ENCODE peak calls at places on chromosomes 2 and 18, in eight cellular contexts. G is GM23338, Q is endothelial cell of umbilical vein, P is A549, N is right atrium auricular region, O is cardiac fibroblast, F is fibroblast of the aortic adventitia, U is cardiac muscle cell. T is an unnamed sample.
A peak's percentile ranks its signal among the peaks of the same experiment; 100 is the strongest.

GRCh38 chr2:241803387-241804325 is 5.3 kb upstream of the NEU4 start:
- DNase-seq in N (no peak), U (peak; percentile 74), G (peak; percentile 82), Q (peak; percentile 29), O (peak; percentile 58), F (peak; percentile 44), P (no peak), T (peak; percentile 70)

GRCh38 chr2:152611458-152612231 is 105.6 kb downstream of the PRPF40A start:
- DNase-seq in Q (peak; percentile 56), O (peak; percentile 91), P (no peak), F (peak; percentile 89), N (peak; percentile 77), U (peak; percentile 91), G (no peak), T (peak; percentile 94)

GRCh38 chr2:240134956-240135520 is 1.1 kb downstream of the COPS9 start:
- DNase-seq in Q (no peak), O (no peak), P (no peak), F (no peak), U (no peak), G (no peak), N (no peak), T (no peak)

GRCh38 chr2:10844083-10844482 is 31.5 kb upstream of the PDIA6 start:
- DNase-seq in N (peak; percentile 85), Q (peak; percentile 10), U (peak; percentile 65), G (peak; percentile 90), P (no peak), O (peak; percentile 75), F (peak; percentile 23), T (peak; percentile 61)

GRCh38 chr2:72788756-72789155 is 37.1 kb downstream of the EXOC6B start:
- DNase-seq in Q (peak; percentile 56), U (peak; percentile 41), P (no peak), O (peak; percentile 70), N (peak; percentile 67), F (peak; percentile 87), G (no peak), T (peak; percentile 12)

GRCh38 chr18:62979172-62979571 is 263.8 kb downstream of the PHLPP1 start:
- DNase-seq in P (no peak), G (no peak), F (peak; percentile 42), N (no peak), U (peak; percentile 87), Q (no peak), O (peak; percentile 76), T (peak; percentile 97)

GRCh38 chr2:189088566-189089225 is 90.9 kb downstream of the COL5A2 start:
- DNase-seq in F (peak; percentile 66), Q (no peak), N (no peak), G (no peak), O (no peak), U (no peak), P (no peak), T (peak; percentile 40)

GRCh38 chr2:9627310-9627709 is 3.5 kb downstream of the YWHAQ start:
- DNase-seq in Q (no peak), U (no peak), N (no peak), G (no peak), P (no peak), F (peak; percentile 40), O (no peak), T (no peak)

GRCh38 chr18:23992119-23992940 is 22.2 kb upstream of the TTC39C start:
- DNase-seq in F (peak; percentile 52), U (no peak), N (no peak), P (no peak), G (no peak), O (no peak), Q (no peak), T (no peak)

GRCh38 chr2:128533101-128533500 is 214.4 kb upstream of the HS6ST1 start:
- DNase-seq in Q (no peak), U (no peak), O (no peak), N (no peak), F (no peak), G (no peak), P (no peak), T (no peak)

GRCh38 chr18:79512461-79513380 is 117.0 kb downstream of the NFATC1 start:
- DNase-seq in U (no peak), N (no peak), Q (no peak), P (no peak), O (no peak), F (no peak), G (no peak), T (no peak)

GRCh38 chr2:37635359-37636208 is 35.9 kb downstream of the CDC42EP3 start:
- DNase-seq in N (no peak), O (peak; percentile 71), Q (peak; percentile 62), U (peak; percentile 86), G (no peak), P (no peak), F (peak; percentile 73), T (peak; percentile 89)

GRCh38 chr2:109645412-109646184 is 31.4 kb downstream of the SOWAHC start:
- DNase-seq in P (no peak), Q (no peak), O (no peak), U (no peak), G (peak; percentile 25), N (no peak), F (no peak), T (no peak)

GRCh38 chr2:104378853-104379374 is 475.0 kb upstream of the POU3F3 start:
- DNase-seq in O (no peak), G (peak; percentile 75), N (no peak), P (peak; percentile 19), Q (no peak), F (no peak), U (no peak), T (no peak)

GRCh38 chr2:156675896-156676295 is 239.7 kb downstream of the GPD2 start:
- DNase-seq in Q (no peak), G (no peak), U (no peak), P (no peak), N (no peak), O (no peak), F (no peak), T (no peak)

GRCh38 chr18:24278591-24278990 is 119.0 kb downstream of the OSBPL1A start:
- DNase-seq in N (no peak), F (no peak), U (no peak), P (no peak), O (no peak), Q (no peak), G (no peak), T (no peak)

GRCh38 chr2:102258025-102258385 is 53.4 kb upstream of the IL1RL1 start:
- DNase-seq in P (no peak), F (no peak), N (no peak), U (no peak), G (no peak), O (no peak), Q (no peak), T (no peak)

GRCh38 chr2:172430027-172430426 is 2.6 kb downstream of the ITGA6 start:
- DNase-seq in O (no peak), G (no peak), Q (no peak), U (no peak), P (no peak), N (no peak), F (no peak), T (no peak)

GRCh38 chr2:10716581-10716980 is 4.8 kb upstream of the ATP6V1C2 start:
- DNase-seq in G (no peak), F (no peak), Q (no peak), O (no peak), P (no peak), N (no peak), U (no peak), T (no peak)

GRCh38 chr2:66389651-66390131 is 45.2 kb upstream of the MEIS1 start:
- DNase-seq in O (no peak), Q (no peak), P (no peak), N (no peak), G (no peak), U (no peak), F (peak; percentile 13), T (peak; percentile 32)

DNA sequence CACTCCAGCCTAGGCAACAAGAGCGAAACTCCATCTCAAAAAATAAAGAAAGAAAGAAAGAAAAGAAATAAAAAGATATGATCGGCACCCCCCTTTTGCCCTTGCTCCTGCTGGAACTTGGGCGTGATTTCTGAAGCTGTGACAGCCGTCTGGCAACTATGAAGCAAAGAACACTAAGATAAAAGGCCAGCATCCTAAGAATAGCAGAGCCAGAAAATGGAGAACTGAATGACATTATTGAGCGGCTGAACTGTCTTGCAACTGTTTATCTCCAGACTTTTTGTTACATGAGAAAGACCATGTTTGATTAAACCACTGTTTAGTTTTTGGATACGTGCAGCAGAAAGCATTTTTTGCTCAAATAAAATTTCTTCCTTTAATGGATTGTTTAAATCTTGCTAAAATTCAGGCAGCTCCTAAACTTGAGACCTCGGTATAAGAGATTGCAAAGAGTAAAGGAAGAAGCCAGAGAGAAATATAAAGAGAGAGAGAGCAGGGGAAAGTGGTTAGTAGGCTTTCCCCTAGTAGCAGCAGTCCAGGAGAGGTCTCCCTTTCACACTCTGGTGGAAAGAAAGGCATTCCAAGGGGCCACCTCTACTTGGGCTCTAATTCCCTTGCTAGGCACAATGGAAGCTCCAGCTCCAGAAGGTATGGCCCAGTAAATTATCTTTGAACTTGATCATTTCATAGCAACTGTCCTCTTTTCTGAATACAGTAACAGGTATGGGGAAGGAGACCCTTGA is 8.2 kb upstream of the MBD2 start:
- DNase-seq in F (no peak), O (peak; percentile 23), Q (no peak), P (no peak), U (peak; percentile 40), N (no peak), G (peak; percentile 46), T (no peak)
- H3K4me3 ChIP-seq in F (no peak overlapping the region), O (no peak overlapping the region), Q (no peak overlapping the region), P (no peak overlapping the region), U (no peak overlapping the region), N (no peak overlapping the region), G (no peak overlapping the region), T (no peak overlapping the region)

DNA sequence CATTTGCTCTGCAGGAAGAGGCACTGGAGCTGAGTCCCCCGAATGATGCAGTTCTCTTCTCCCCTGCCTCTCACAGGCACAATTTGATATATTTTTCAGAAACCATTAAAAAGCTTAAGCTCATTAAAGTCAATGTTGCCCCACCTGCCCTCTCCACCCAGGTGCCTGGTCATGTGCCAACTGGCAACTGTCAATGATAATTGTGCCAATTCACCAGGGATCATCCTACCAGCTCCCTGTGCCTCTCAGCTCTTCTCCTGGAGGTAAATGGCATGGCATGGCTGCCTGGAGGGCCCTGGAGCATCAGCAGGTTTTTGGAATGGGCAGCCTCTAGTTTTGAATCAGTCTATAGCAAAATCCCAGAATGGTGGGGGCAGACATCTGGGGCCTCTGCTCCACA is 279.6 kb upstream of the ID2 start:
- DNase-seq in P (no peak), G (no peak), F (no peak), O (no peak), N (no peak), Q (no peak), U (no peak), T (no peak)
- TF ChIP-seq CTCF in P (no peak), G (no peak), F (no peak), O (no peak), N (no peak), Q (no peak), U (no peak), T (no peak)

GRCh38 chr2:117698287-117698686 is 116.2 kb upstream of the DDX18 start:
- DNase-seq in F (no peak), P (no peak), O (no peak), U (no peak), N (no peak), Q (no peak), G (no peak), T (no peak)
- H3K4me3 ChIP-seq in F (no peak overlapping the region), P (no peak overlapping the region), O (no peak overlapping the region), U (no peak overlapping the region), N (no peak overlapping the region), Q (no peak overlapping the region), G (no peak overlapping the region), T (no peak overlapping the region)

DNA sequence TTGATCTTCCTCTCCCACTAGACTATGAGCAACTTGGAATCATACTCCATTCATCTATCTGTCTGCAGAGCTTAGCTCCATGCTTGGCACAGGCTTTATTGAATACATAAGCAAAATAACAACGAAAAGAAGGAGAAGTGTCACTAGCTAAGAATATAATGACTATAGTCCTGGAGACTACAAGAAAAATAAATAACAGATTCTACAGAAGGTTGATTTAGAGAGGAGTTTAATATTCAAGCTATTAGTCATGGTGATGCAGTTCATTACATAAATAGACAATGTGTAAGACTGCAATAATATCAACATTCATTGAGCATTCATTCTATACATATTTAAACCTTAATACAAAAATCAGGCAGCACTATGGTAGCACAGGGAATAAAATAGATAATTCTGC is 165.6 kb downstream of the RNF152 start:
- DNase-seq in F (peak; percentile 42), Q (no peak), U (no peak), P (no peak), O (no peak), N (no peak), G (no peak), T (peak; percentile 33)
- TF ChIP-seq CTCF in F (no peak), Q (no peak), U (no peak), P (no peak), O (no peak), N (no peak), G (no peak), T (no peak)

T was measured in fibroblast of villous mesenchyme.